ENCODE peak calls at places on chromosome 9, in five cellular contexts. R is adipocyte; C is nephron progenitor cell; G is stimulated activated CD4-positive, alpha-beta T cell treated with anti-CD3 and anti-CD28 coated beads, Interleukin-1b, Interleukin-23, amount 100 ng/mL, for 1 hour; X is neural progenitor cell. Y is an unnamed sample.

GRCh38 chr9:87886210-87887150 is 3.8 kb downstream of the SPATA31E1 start:
- DNase-seq in C (no peak), R (no peak), X (no peak), G (no peak), Y (no peak)

GRCh38 chr9:21812415-21812814 is 10.0 kb downstream of the MTAP start:
- DNase-seq in X (no peak), G (no peak), C (no peak), R (no peak), Y (no peak)

GRCh38 chr9:136255166-136255538 is 9.5 kb upstream of the QSOX2 start:
- DNase-seq in C (no peak), X (no peak), R (peak), G (no peak), Y (no peak)

GRCh38 chr9:95125652-95126051 is 191.9 kb downstream of the FANCC start:
- DNase-seq in X (no peak), G (no peak), C (peak), R (no peak), Y (no peak)

GRCh38 chr9:90046317-90046861 is 441.6 kb downstream of the GADD45G start:
- DNase-seq in C (no peak), R (no peak), X (no peak), G (no peak), Y (no peak)

GRCh38 chr9:87675466-87675865 is 50.5 kb upstream of the CTSL start:
- DNase-seq in G (no peak), C (no peak), X (no peak), R (no peak), Y (no peak)

GRCh38 chr9:37229882-37230482 is 109.6 kb downstream of the ZCCHC7 start:
- DNase-seq in X (no peak), R (no peak), G (no peak), C (no peak), Y (no peak)

GRCh38 chr9:113906411-113907110 is 30.5 kb downstream of the ZNF618 start:
- DNase-seq in R (peak), C (no peak), G (no peak), X (no peak), Y (no peak)

GRCh38 chr9:108671156-108671555 is 184.6 kb downstream of the ACTL7B start:
- DNase-seq in C (peak), X (peak), R (peak), G (no peak), Y (no peak)

GRCh38 chr9:73685786-73686185 is 534.1 kb downstream of the ANXA1 start:
- DNase-seq in G (no peak), R (no peak), C (no peak), X (no peak), Y (no peak)

GRCh38 chr9:97445119-97445701 is 33.3 kb downstream of the TDRD7 start:
- DNase-seq in G (no peak), X (no peak), C (no peak), R (no peak), Y (no peak)

GRCh38 chr9:82721596-82721995 is 341.3 kb downstream of the RASEF start:
- DNase-seq in C (no peak), G (no peak), X (no peak), R (no peak), Y (no peak)

Y was measured in memory B cell.